ENCODE peak calls at places on chromosomes 1 and 21, in seven cellular contexts. One of them, this sample, is unnamed.

GRCh38 chr1:211336161-211336560 is 9.5 kb downstream of the TRAF5 start:
- DNase-seq in IMR-90: no peak
- DNase-seq in H9: no peak
- DNase-seq in mesenchymal stem cell: no peak
- DNase-seq in neuronal stem cell: no peak
- DNase-seq in trophoblast cell: no peak
- DNase-seq in H1: no peak
- DNase-seq in this sample: no peak

GRCh38 chr1:76705560-76705959 is 161.7 kb upstream of the ST6GALNAC5 start:
- DNase-seq in IMR-90: no peak
- DNase-seq in H9: no peak
- DNase-seq in mesenchymal stem cell: no peak
- DNase-seq in neuronal stem cell: no peak
- DNase-seq in trophoblast cell: no peak
- DNase-seq in H1: no peak
- DNase-seq in this sample: no peak

GRCh38 chr1:113088972-113089371 is 16.0 kb downstream of the LRIG2 start:
- DNase-seq in IMR-90: no peak
- DNase-seq in H9: no peak
- DNase-seq in mesenchymal stem cell: no peak
- DNase-seq in neuronal stem cell: no peak
- DNase-seq in trophoblast cell: peak
- DNase-seq in H1: no peak
- DNase-seq in this sample: no peak

GRCh38 chr21:40020651-40021050 is 153.4 kb downstream of the PCP4 start:
- DNase-seq in IMR-90: no peak
- DNase-seq in H9: no peak
- DNase-seq in mesenchymal stem cell: no peak
- DNase-seq in neuronal stem cell: no peak
- DNase-seq in trophoblast cell: no peak
- DNase-seq in H1: no peak
- DNase-seq in this sample: no peak

GRCh38 chr1:22509815-22510214 is 53.5 kb upstream of the EPHA8 start:
- DNase-seq in IMR-90: no peak
- DNase-seq in H9: no peak
- DNase-seq in mesenchymal stem cell: no peak
- DNase-seq in neuronal stem cell: no peak
- DNase-seq in trophoblast cell: no peak
- DNase-seq in H1: no peak
- DNase-seq in this sample: no peak

GRCh38 chr1:233673146-233673946 is 59.4 kb downstream of the KCNK1 start:
- DNase-seq in IMR-90: no peak
- DNase-seq in H9: no peak
- DNase-seq in mesenchymal stem cell: no peak
- DNase-seq in neuronal stem cell: no peak
- DNase-seq in trophoblast cell: no peak
- DNase-seq in H1: no peak
- DNase-seq in this sample: no peak

GRCh38 chr1:216566809-216567208 is 143.6 kb upstream of the USH2A start:
- DNase-seq in IMR-90: peak
- DNase-seq in H9: no peak
- DNase-seq in mesenchymal stem cell: peak
- DNase-seq in neuronal stem cell: no peak
- DNase-seq in trophoblast cell: no peak
- DNase-seq in H1: no peak
- DNase-seq in this sample: peak

GRCh38 chr1:23184203-23184602 is 15.5 kb upstream of the LUZP1 start:
- DNase-seq in IMR-90: no peak
- DNase-seq in H9: no peak
- DNase-seq in mesenchymal stem cell: no peak
- DNase-seq in neuronal stem cell: no peak
- DNase-seq in trophoblast cell: no peak
- DNase-seq in H1: no peak
- DNase-seq in this sample: no peak

GRCh38 chr1:217311766-217312165 is 319.1 kb downstream of the GPATCH2 start:
- DNase-seq in IMR-90: peak
- DNase-seq in H9: peak
- DNase-seq in mesenchymal stem cell: no peak
- DNase-seq in neuronal stem cell: no peak
- DNase-seq in trophoblast cell: no peak
- DNase-seq in H1: peak
- DNase-seq in this sample: peak

GRCh38 chr1:67970088-67970487 is 80.3 kb downstream of the DIRAS3 start:
- DNase-seq in IMR-90: peak
- DNase-seq in H9: no peak
- DNase-seq in mesenchymal stem cell: no peak
- DNase-seq in neuronal stem cell: no peak
- DNase-seq in trophoblast cell: no peak
- DNase-seq in H1: no peak
- DNase-seq in this sample: no peak

GRCh38 chr1:169109561-169110134 is 3.2 kb downstream of the ATP1B1 start:
- DNase-seq in IMR-90: peak
- DNase-seq in H9: no peak
- DNase-seq in mesenchymal stem cell: peak
- DNase-seq in neuronal stem cell: no peak
- DNase-seq in trophoblast cell: no peak
- DNase-seq in H1: no peak
- DNase-seq in this sample: peak

GRCh38 chr1:190067592-190067991 is 410.1 kb downstream of the BRINP3 start:
- DNase-seq in IMR-90: peak
- DNase-seq in H9: no peak
- DNase-seq in mesenchymal stem cell: no peak
- DNase-seq in neuronal stem cell: no peak
- DNase-seq in trophoblast cell: no peak
- DNase-seq in H1: no peak
- DNase-seq in this sample: no peak

GRCh38 chr1:85024736-85025135 is 23.6 kb downstream of the MCOLN3 start:
- DNase-seq in IMR-90: no peak
- DNase-seq in H9: no peak
- DNase-seq in mesenchymal stem cell: no peak
- DNase-seq in neuronal stem cell: no peak
- DNase-seq in trophoblast cell: peak
- DNase-seq in H1: no peak
- DNase-seq in this sample: peak

GRCh38 chr1:168227620-168228019 is 1.8 kb downstream of the SFT2D2 start:
- DNase-seq in IMR-90: no peak
- DNase-seq in H9: no peak
- DNase-seq in mesenchymal stem cell: peak
- DNase-seq in neuronal stem cell: no peak
- DNase-seq in trophoblast cell: no peak
- DNase-seq in H1: no peak
- DNase-seq in this sample: no peak

GRCh38 chr1:20379075-20379474 is 88.4 kb downstream of the VWA5B1 start:
- DNase-seq in IMR-90: no peak
- DNase-seq in H9: no peak
- DNase-seq in mesenchymal stem cell: no peak
- DNase-seq in neuronal stem cell: no peak
- DNase-seq in trophoblast cell: no peak
- DNase-seq in H1: no peak
- DNase-seq in this sample: no peak

GRCh38 chr1:59477867-59478266 is 181.0 kb downstream of the FGGY start:
- DNase-seq in IMR-90: no peak
- DNase-seq in H9: no peak
- DNase-seq in mesenchymal stem cell: no peak
- DNase-seq in neuronal stem cell: no peak
- DNase-seq in trophoblast cell: no peak
- DNase-seq in H1: no peak
- DNase-seq in this sample: peak

GRCh38 chr1:165403835-165404482 is 41.0 kb downstream of the RXRG start:
- DNase-seq in IMR-90: no peak
- DNase-seq in H9: peak
- DNase-seq in mesenchymal stem cell: peak
- DNase-seq in neuronal stem cell: peak
- DNase-seq in trophoblast cell: peak
- DNase-seq in H1: no peak
- DNase-seq in this sample: peak

GRCh38 chr1:58649555-58649954 is 50.3 kb downstream of the MYSM1 start:
- DNase-seq in IMR-90: no peak
- DNase-seq in H9: no peak
- DNase-seq in mesenchymal stem cell: no peak
- DNase-seq in neuronal stem cell: no peak
- DNase-seq in trophoblast cell: no peak
- DNase-seq in H1: no peak
- DNase-seq in this sample: no peak

GRCh38 chr1:63833346-63834065 is 59.7 kb downstream of the ROR1 start:
- DNase-seq in IMR-90: no peak
- DNase-seq in H9: no peak
- DNase-seq in mesenchymal stem cell: no peak
- DNase-seq in neuronal stem cell: no peak
- DNase-seq in trophoblast cell: no peak
- DNase-seq in H1: no peak
- DNase-seq in this sample: no peak

GRCh38 chr1:234729566-234729965 is 119.6 kb upstream of the IRF2BP2 start:
- DNase-seq in IMR-90: peak
- DNase-seq in H9: no peak
- DNase-seq in mesenchymal stem cell: no peak
- DNase-seq in neuronal stem cell: no peak
- DNase-seq in trophoblast cell: no peak
- DNase-seq in H1: no peak
- DNase-seq in this sample: no peak

GRCh38 chr1:91124290-91124975 is 102.6 kb upstream of the ZNF644 start:
- DNase-seq in IMR-90: no peak
- DNase-seq in H9: no peak
- DNase-seq in mesenchymal stem cell: no peak
- DNase-seq in neuronal stem cell: no peak
- DNase-seq in trophoblast cell: peak
- DNase-seq in H1: no peak
- DNase-seq in this sample: no peak

GRCh38 chr1:91123773-91124172 is 101.9 kb upstream of the ZNF644 start:
- DNase-seq in IMR-90: no peak
- DNase-seq in H9: no peak
- DNase-seq in mesenchymal stem cell: no peak
- DNase-seq in neuronal stem cell: no peak
- DNase-seq in trophoblast cell: no peak
- DNase-seq in H1: no peak
- DNase-seq in this sample: no peak

GRCh38 chr1:91123319-91123718 is 101.5 kb upstream of the ZNF644 start:
- DNase-seq in IMR-90: no peak
- DNase-seq in H9: no peak
- DNase-seq in mesenchymal stem cell: no peak
- DNase-seq in neuronal stem cell: no peak
- DNase-seq in trophoblast cell: no peak
- DNase-seq in H1: no peak
- DNase-seq in this sample: no peak

GRCh38 chr1:91122106-91122717 is 100.4 kb upstream of the ZNF644 start:
- DNase-seq in IMR-90: no peak
- DNase-seq in H9: no peak
- DNase-seq in mesenchymal stem cell: no peak
- DNase-seq in neuronal stem cell: no peak
- DNase-seq in trophoblast cell: peak
- DNase-seq in H1: no peak
- DNase-seq in this sample: no peak

DNA sequence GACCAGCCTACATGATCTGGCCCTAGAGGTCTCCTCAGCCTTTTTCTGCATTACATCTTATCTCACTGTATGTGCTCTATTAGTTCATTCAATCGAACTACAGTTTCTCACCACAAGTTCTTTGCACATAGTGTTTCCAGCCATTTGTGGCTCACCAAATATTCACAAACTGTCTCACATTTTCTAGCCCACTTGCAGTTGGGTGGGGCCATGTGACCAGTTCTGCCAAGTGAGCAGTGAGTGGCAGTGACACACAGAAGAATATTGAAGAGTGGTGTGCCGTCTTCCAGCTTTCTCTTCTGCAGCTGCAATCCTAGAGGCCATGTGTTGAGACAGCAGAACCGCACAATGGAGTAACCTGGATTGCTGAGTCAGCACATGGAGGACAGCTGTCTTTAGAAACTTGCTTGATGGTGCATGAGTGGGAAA is 103.2 kb upstream of the ZNF644 start:
- DNase-seq in IMR-90: no peak
- DNase-seq in H9: no peak
- DNase-seq in mesenchymal stem cell: peak
- DNase-seq in neuronal stem cell: no peak
- DNase-seq in trophoblast cell: no peak
- DNase-seq in H1: no peak
- DNase-seq in this sample: no peak
- H2BK5ac ChIP-seq in IMR-90: no peak
- H2BK5ac ChIP-seq in H9: no peak
- H2BK5ac ChIP-seq in mesenchymal stem cell: no peak
- H2BK5ac ChIP-seq in neuronal stem cell: no peak
- H2BK5ac ChIP-seq in trophoblast cell: no peak
- H2BK5ac ChIP-seq in H1: no peak
- H2BK5ac ChIP-seq in this sample: no peak

GRCh38 chr1:199728345-199728744 is 299.2 kb upstream of the NR5A2 start:
- DNase-seq in IMR-90: no peak
- DNase-seq in H9: no peak
- DNase-seq in mesenchymal stem cell: no peak
- DNase-seq in neuronal stem cell: no peak
- DNase-seq in trophoblast cell: no peak
- DNase-seq in H1: no peak
- DNase-seq in this sample: no peak
- H2BK5ac ChIP-seq in IMR-90: no peak
- H2BK5ac ChIP-seq in H9: no peak
- H2BK5ac ChIP-seq in mesenchymal stem cell: no peak
- H2BK5ac ChIP-seq in neuronal stem cell: no peak
- H2BK5ac ChIP-seq in trophoblast cell: no peak
- H2BK5ac ChIP-seq in H1: no peak
- H2BK5ac ChIP-seq in this sample: no peak

GRCh38 chr21:33886316-33886715 is 29.3 kb downstream of the ATP5PO start:
- DNase-seq in IMR-90: no peak
- DNase-seq in H9: no peak
- DNase-seq in mesenchymal stem cell: no peak
- DNase-seq in neuronal stem cell: no peak
- DNase-seq in trophoblast cell: no peak
- DNase-seq in H1: no peak
- DNase-seq in this sample: no peak
- H2BK5ac ChIP-seq in IMR-90: no peak
- H2BK5ac ChIP-seq in H9: no peak
- H2BK5ac ChIP-seq in mesenchymal stem cell: no peak
- H2BK5ac ChIP-seq in neuronal stem cell: no peak
- H2BK5ac ChIP-seq in trophoblast cell: no peak
- H2BK5ac ChIP-seq in H1: no peak
- H2BK5ac ChIP-seq in this sample: no peak

GRCh38 chr1:101098327-101098726 is 72.7 kb upstream of the DPH5 start:
- DNase-seq in IMR-90: no peak
- DNase-seq in H9: no peak
- DNase-seq in mesenchymal stem cell: no peak
- DNase-seq in neuronal stem cell: no peak
- DNase-seq in trophoblast cell: no peak
- DNase-seq in H1: no peak
- DNase-seq in this sample: no peak

GRCh38 chr1:101100674-101101073 is 75.1 kb upstream of the DPH5 start:
- DNase-seq in IMR-90: no peak
- DNase-seq in H9: no peak
- DNase-seq in mesenchymal stem cell: no peak
- DNase-seq in neuronal stem cell: no peak
- DNase-seq in trophoblast cell: no peak
- DNase-seq in H1: no peak
- DNase-seq in this sample: no peak

GRCh38 chr1:101102757-101103156 is 77.2 kb upstream of the DPH5 start:
- DNase-seq in IMR-90: no peak
- DNase-seq in H9: no peak
- DNase-seq in mesenchymal stem cell: no peak
- DNase-seq in neuronal stem cell: no peak
- DNase-seq in trophoblast cell: no peak
- DNase-seq in H1: no peak
- DNase-seq in this sample: no peak

GRCh38 chr1:101098907-101099306 is 73.3 kb upstream of the DPH5 start:
- DNase-seq in IMR-90: no peak
- DNase-seq in H9: no peak
- DNase-seq in mesenchymal stem cell: no peak
- DNase-seq in neuronal stem cell: no peak
- DNase-seq in trophoblast cell: no peak
- DNase-seq in H1: no peak
- DNase-seq in this sample: no peak

GRCh38 chr1:101101362-101101761 is 75.8 kb upstream of the DPH5 start:
- DNase-seq in IMR-90: peak
- DNase-seq in H9: no peak
- DNase-seq in mesenchymal stem cell: peak
- DNase-seq in neuronal stem cell: no peak
- DNase-seq in trophoblast cell: no peak
- DNase-seq in H1: no peak
- DNase-seq in this sample: no peak
- H2BK5ac ChIP-seq in IMR-90: no peak
- H2BK5ac ChIP-seq in H9: no peak
- H2BK5ac ChIP-seq in mesenchymal stem cell: no peak
- H2BK5ac ChIP-seq in neuronal stem cell: no peak
- H2BK5ac ChIP-seq in trophoblast cell: no peak
- H2BK5ac ChIP-seq in H1: no peak
- H2BK5ac ChIP-seq in this sample: no peak